ENCODE peak calls at places on chromosomes 3 and 15, in six cellular contexts. One of them, this sample, is unnamed.

GRCh38 chr3:56816061-56816460 is 14.3 kb upstream of the ARHGEF3 start:
- DNase-seq in GM12878: no peak
- DNase-seq in H1: no peak
- DNase-seq in HepG2: no peak
- DNase-seq in HCT116: no peak
- DNase-seq in K562: no peak
- DNase-seq in this sample: no peak

GRCh38 chr3:127714866-127715265 is 42.1 kb downstream of the ABTB1 start:
- DNase-seq in HepG2: no peak
- DNase-seq in H1: no peak
- DNase-seq in K562: no peak
- DNase-seq in GM12878: no peak
- DNase-seq in HCT116: no peak
- DNase-seq in this sample: no peak

GRCh38 chr3:142586803-142587406 is 8.4 kb upstream of the ATR start:
- DNase-seq in GM12878: no peak
- DNase-seq in K562: peak
- DNase-seq in HCT116: peak
- DNase-seq in H1: no peak
- DNase-seq in HepG2: peak
- DNase-seq in this sample: peak

GRCh38 chr15:21260966-21261395 is 179.3 kb downstream of the POTEB3 start:
- DNase-seq in K562: no peak
- DNase-seq in HCT116: no peak
- DNase-seq in H1: no peak
- DNase-seq in HepG2: no peak
- DNase-seq in GM12878: no peak
- DNase-seq in this sample: no peak

GRCh38 chr3:141795311-141795710 is 32.1 kb downstream of the GRK7 start:
- DNase-seq in K562: no peak
- DNase-seq in H1: no peak
- DNase-seq in HCT116: no peak
- DNase-seq in HepG2: no peak
- DNase-seq in GM12878: no peak
- DNase-seq in this sample: no peak

GRCh38 chr3:182440101-182440500 is 353.2 kb upstream of the ATP11B start:
- DNase-seq in H1: no peak
- DNase-seq in K562: no peak
- DNase-seq in HepG2: no peak
- DNase-seq in GM12878: no peak
- DNase-seq in HCT116: no peak
- DNase-seq in this sample: no peak

GRCh38 chr3:52093751-52094525 is 37.6 kb upstream of the DUSP7 start:
- DNase-seq in K562: no peak
- DNase-seq in GM12878: no peak
- DNase-seq in H1: no peak
- DNase-seq in HepG2: peak
- DNase-seq in HCT116: no peak
- DNase-seq in this sample: no peak

GRCh38 chr3:187403768-187404270 is 35.6 kb downstream of the RTP4 start:
- DNase-seq in HCT116: peak
- DNase-seq in H1: no peak
- DNase-seq in K562: no peak
- DNase-seq in GM12878: no peak
- DNase-seq in HepG2: peak
- DNase-seq in this sample: no peak

GRCh38 chr3:151316267-151316991 is at the start of gene GPR87:
- DNase-seq in GM12878: no peak
- DNase-seq in HCT116: peak
- DNase-seq in K562: no peak
- DNase-seq in HepG2: no peak
- DNase-seq in H1: no peak
- DNase-seq in this sample: no peak

GRCh38 chr15:32659340-32659831 is 17.9 kb downstream of the SCG5 start:
- DNase-seq in H1: no peak
- DNase-seq in HCT116: no peak
- DNase-seq in GM12878: no peak
- DNase-seq in K562: no peak
- DNase-seq in HepG2: peak
- DNase-seq in this sample: no peak

DNA sequence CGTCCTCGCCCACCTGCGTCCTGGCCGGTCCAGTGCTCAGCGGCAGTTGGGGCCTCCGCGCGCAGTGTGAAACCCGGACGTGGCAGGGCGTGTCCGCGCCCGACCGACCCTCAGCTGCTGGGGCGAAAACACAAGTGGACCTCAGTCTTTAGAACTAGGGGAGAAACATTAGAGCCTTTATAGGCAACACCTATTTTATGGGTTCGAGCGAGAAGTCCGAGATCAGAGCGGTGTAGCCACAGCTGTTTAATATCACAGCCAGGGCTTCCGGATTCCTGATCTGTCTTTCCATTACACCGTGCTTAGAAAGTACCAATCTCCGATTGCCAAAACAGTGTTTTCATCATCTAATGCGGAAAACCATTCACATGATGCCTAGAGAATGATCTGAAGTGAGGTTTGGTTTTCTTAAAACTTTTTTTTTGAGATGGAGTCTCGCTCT is 516 bp downstream of the RAD51 start:
- DNase-seq in HepG2: peak
- DNase-seq in H1: no peak
- DNase-seq in K562: no peak
- DNase-seq in HCT116: no peak
- DNase-seq in GM12878: no peak
- DNase-seq in this sample: no peak
- TF ChIP-seq YY1 in HepG2: no peak
- TF ChIP-seq YY1 in H1: no peak
- TF ChIP-seq YY1 in K562: no peak
- TF ChIP-seq YY1 in HCT116: no peak
- TF ChIP-seq YY1 in GM12878: no peak
- TF ChIP-seq YY1 in this sample: no peak

GRCh38 chr3:59843816-59844215 is 794.0 kb upstream of the CFAP20DC start:
- DNase-seq in HCT116: no peak
- DNase-seq in K562: no peak
- DNase-seq in H1: no peak
- DNase-seq in HepG2: no peak
- DNase-seq in GM12878: no peak
- DNase-seq in this sample: no peak
- H3K4me3 ChIP-seq in HCT116: no peak
- H3K4me3 ChIP-seq in K562: no peak
- H3K4me3 ChIP-seq in H1: no peak
- H3K4me3 ChIP-seq in HepG2: no peak
- H3K4me3 ChIP-seq in GM12878: no peak
- H3K4me3 ChIP-seq in this sample: no peak

GRCh38 chr3:101721650-101721917 is 2.8 kb upstream of the CEP97 start:
- DNase-seq in H1: no peak
- DNase-seq in GM12878: no peak
- DNase-seq in K562: no peak
- DNase-seq in HCT116: no peak
- DNase-seq in HepG2: no peak
- DNase-seq in this sample: no peak

GRCh38 chr3:101720851-101721649 is 3.4 kb upstream of the CEP97 start:
- DNase-seq in HCT116: no peak
- DNase-seq in HepG2: no peak
- DNase-seq in K562: no peak
- DNase-seq in H1: no peak
- DNase-seq in GM12878: no peak
- DNase-seq in this sample: no peak

GRCh38 chr3:101725192-101725889 is 927 bp downstream of the CEP97 start:
- DNase-seq in K562: peak
- DNase-seq in HepG2: no peak
- DNase-seq in GM12878: no peak
- DNase-seq in H1: no peak
- DNase-seq in HCT116: no peak
- DNase-seq in this sample: no peak

GRCh38 chr3:101724329-101725191 is at the start of gene CEP97:
- DNase-seq in HepG2: peak
- DNase-seq in GM12878: peak
- DNase-seq in H1: peak
- DNase-seq in K562: peak
- DNase-seq in HCT116: peak
- DNase-seq in this sample: peak

DNA sequence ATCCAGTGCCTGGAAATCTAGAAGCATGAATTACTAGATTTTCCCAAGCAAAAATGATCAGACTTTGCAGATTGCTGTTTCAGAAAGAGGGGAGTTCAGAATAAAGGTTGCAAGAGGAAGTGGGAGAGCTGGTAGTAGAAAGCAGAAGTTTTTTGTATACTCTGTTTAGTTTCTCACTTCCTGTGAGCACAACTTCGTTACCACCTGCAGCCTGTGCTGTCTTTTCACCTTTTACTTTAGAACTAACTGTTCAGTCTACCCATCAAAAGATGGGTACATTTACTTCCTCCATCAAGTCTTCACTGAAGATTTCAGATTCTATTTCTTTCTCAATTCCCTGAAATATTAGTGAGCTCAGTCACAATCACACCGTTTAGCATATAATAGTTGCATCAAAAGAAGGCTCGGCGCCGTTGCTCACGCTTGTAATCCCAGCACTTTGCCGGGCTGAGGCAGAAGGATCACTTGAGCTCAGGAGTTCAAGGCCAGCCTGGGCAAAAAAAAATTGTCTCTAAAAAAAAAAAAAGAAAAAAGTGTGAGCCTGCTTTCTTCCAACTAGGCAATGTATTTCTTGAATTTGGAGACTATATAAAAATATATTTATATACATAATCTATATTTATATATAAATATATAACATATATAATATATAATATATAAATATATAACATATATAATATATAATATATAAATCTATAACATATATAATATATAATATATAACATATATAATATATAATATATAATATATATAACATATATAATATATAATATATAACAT is 1.8 kb upstream of the CEP97 start:
- DNase-seq in H1: no peak
- DNase-seq in HepG2: no peak
- DNase-seq in K562: no peak
- DNase-seq in GM12878: peak
- DNase-seq in HCT116: no peak
- DNase-seq in this sample: no peak
- TF ChIP-seq ZNF274 in H1: no peak
- TF ChIP-seq ZNF274 in HepG2: no peak
- TF ChIP-seq ZNF274 in K562: no peak
- TF ChIP-seq ZNF274 in GM12878: no peak
- TF ChIP-seq ZNF274 in HCT116: no peak
- TF ChIP-seq ZNF274 in this sample: no peak

DNA sequence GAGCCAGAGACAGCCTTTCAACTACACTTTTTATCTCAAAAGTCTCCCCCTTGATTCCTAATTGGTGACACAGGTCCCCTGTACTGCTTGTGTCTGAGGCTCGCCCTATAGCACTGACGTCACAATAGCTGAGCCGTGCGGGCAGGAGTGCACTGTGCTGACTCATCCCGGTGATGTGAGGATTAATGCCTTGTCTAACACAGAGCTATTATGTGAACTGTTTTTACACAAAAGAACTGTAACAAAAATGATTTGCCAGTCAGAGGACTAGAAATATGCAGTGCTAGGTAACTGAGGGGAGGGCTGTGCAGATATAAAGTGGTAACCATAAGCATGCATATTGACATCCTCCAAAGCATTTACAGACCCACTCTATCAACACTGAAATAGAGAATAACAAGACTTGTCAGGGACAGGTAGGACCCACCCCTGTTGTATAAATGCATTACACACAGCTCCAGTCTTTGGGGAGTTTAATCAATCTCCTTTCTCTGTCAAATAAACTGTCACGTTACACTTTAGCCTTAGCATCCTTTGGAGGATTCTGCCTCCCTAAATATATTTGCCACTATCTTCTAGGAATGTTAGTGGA is 205.0 kb downstream of the TIGIT start:
- DNase-seq in GM12878: no peak
- DNase-seq in H1: no peak
- DNase-seq in K562: peak
- DNase-seq in HepG2: peak
- DNase-seq in HCT116: peak
- DNase-seq in this sample: no peak
- TF ChIP-seq YY1 in GM12878: no peak
- TF ChIP-seq YY1 in H1: no peak
- TF ChIP-seq YY1 in K562: no peak
- TF ChIP-seq YY1 in HepG2: no peak
- TF ChIP-seq YY1 in HCT116: peak
- TF ChIP-seq YY1 in this sample: no peak

GRCh38 chr15:92820233-92821021 is 79.7 kb upstream of the CHD2 start:
- DNase-seq in H1: peak
- DNase-seq in HepG2: peak
- DNase-seq in HCT116: peak
- DNase-seq in GM12878: no peak
- DNase-seq in K562: peak
- DNase-seq in this sample: peak
- H3K4me3 ChIP-seq in H1: peak
- H3K4me3 ChIP-seq in HepG2: peak
- H3K4me3 ChIP-seq in HCT116: peak
- H3K4me3 ChIP-seq in GM12878: peak
- H3K4me3 ChIP-seq in K562: peak
- H3K4me3 ChIP-seq in this sample: peak

GRCh38 chr15:38414351-38414750 is 39.6 kb upstream of the FAM98B start:
- DNase-seq in K562: peak
- DNase-seq in GM12878: no peak
- DNase-seq in HCT116: peak
- DNase-seq in H1: peak
- DNase-seq in HepG2: peak
- DNase-seq in this sample: peak

GRCh38 chr15:38411902-38412301 is 42.0 kb upstream of the FAM98B start:
- DNase-seq in H1: no peak
- DNase-seq in GM12878: no peak
- DNase-seq in HCT116: no peak
- DNase-seq in HepG2: no peak
- DNase-seq in K562: no peak
- DNase-seq in this sample: no peak

GRCh38 chr15:38412466-38412865 is 41.5 kb upstream of the FAM98B start:
- DNase-seq in HepG2: no peak
- DNase-seq in HCT116: no peak
- DNase-seq in K562: no peak
- DNase-seq in GM12878: no peak
- DNase-seq in H1: no peak
- DNase-seq in this sample: no peak
- TF ChIP-seq ZNF274 in HepG2: no peak
- TF ChIP-seq ZNF274 in HCT116: no peak
- TF ChIP-seq ZNF274 in K562: no peak
- TF ChIP-seq ZNF274 in GM12878: no peak
- TF ChIP-seq ZNF274 in H1: no peak
- TF ChIP-seq ZNF274 in this sample: no peak